ENCODE peak calls at places on chromosomes 4 and X, in six cellular contexts. One of them, this sample, is unnamed.

GRCh38 chrX:9788908-9789307 is 2.7 kb downstream of the SHROOM2 start:
- DNase-seq in pons: no peak
- DNase-seq in AG09319: no peak
- DNase-seq in NCI-H774: peak
- DNase-seq in tibial artery: no peak
- DNase-seq in ovary: peak
- DNase-seq in this sample: no peak

GRCh38 chr4:172787117-172787516 is 381.5 kb upstream of the GALNT7 start:
- DNase-seq in pons: no peak
- DNase-seq in AG09319: no peak
- DNase-seq in NCI-H774: no peak
- DNase-seq in tibial artery: no peak
- DNase-seq in ovary: no peak
- DNase-seq in this sample: no peak

GRCh38 chr4:44727471-44727870 is 1.1 kb upstream of the GNPDA2 start:
- DNase-seq in pons: no peak
- DNase-seq in AG09319: no peak
- DNase-seq in NCI-H774: no peak
- DNase-seq in tibial artery: no peak
- DNase-seq in ovary: no peak
- DNase-seq in this sample: no peak

GRCh38 chr4:78651250-78651860 is 99.8 kb downstream of the ANXA3 start:
- DNase-seq in pons: no peak
- DNase-seq in AG09319: no peak
- DNase-seq in NCI-H774: no peak
- DNase-seq in tibial artery: no peak
- DNase-seq in ovary: no peak
- DNase-seq in this sample: no peak

GRCh38 chrX:71128915-71129765 is 10.7 kb downstream of the MED12 start:
- DNase-seq in pons: peak
- DNase-seq in AG09319: no peak
- DNase-seq in NCI-H774: peak
- DNase-seq in tibial artery: peak
- DNase-seq in ovary: peak
- DNase-seq in this sample: peak

GRCh38 chrX:133685806-133686205 is 270.5 kb upstream of the GPC4 start:
- DNase-seq in pons: no peak
- DNase-seq in AG09319: no peak
- DNase-seq in NCI-H774: no peak
- DNase-seq in tibial artery: no peak
- DNase-seq in ovary: no peak
- DNase-seq in this sample: no peak

GRCh38 chr4:5409237-5409636 is 299.1 kb downstream of the EVC2 start:
- DNase-seq in pons: no peak
- DNase-seq in AG09319: no peak
- DNase-seq in NCI-H774: no peak
- DNase-seq in tibial artery: no peak
- DNase-seq in ovary: no peak
- DNase-seq in this sample: no peak

GRCh38 chrX:130120746-130121504 is 10.6 kb upstream of the ELF4 start:
- DNase-seq in pons: peak
- DNase-seq in AG09319: no peak
- DNase-seq in NCI-H774: peak
- DNase-seq in tibial artery: peak
- DNase-seq in ovary: peak
- DNase-seq in this sample: peak

GRCh38 chr4:33357121-33357520 is 2637.0 kb downstream of the PCDH7 start:
- DNase-seq in pons: no peak
- DNase-seq in AG09319: no peak
- DNase-seq in NCI-H774: peak
- DNase-seq in tibial artery: no peak
- DNase-seq in ovary: no peak
- DNase-seq in this sample: no peak

GRCh38 chr4:24003926-24004325 is 114.1 kb upstream of the PPARGC1A start:
- DNase-seq in pons: no peak
- DNase-seq in AG09319: no peak
- DNase-seq in NCI-H774: no peak
- DNase-seq in tibial artery: no peak
- DNase-seq in ovary: no peak
- DNase-seq in this sample: no peak

GRCh38 chr4:8705161-8706145 is 112.9 kb downstream of the CPZ start:
- DNase-seq in pons: no peak
- DNase-seq in AG09319: no peak
- DNase-seq in NCI-H774: no peak
- DNase-seq in tibial artery: peak
- DNase-seq in ovary: no peak
- DNase-seq in this sample: peak

GRCh38 chrX:24216037-24216436 is 66.5 kb downstream of the ZFX start:
- DNase-seq in pons: no peak
- DNase-seq in AG09319: no peak
- DNase-seq in NCI-H774: no peak
- DNase-seq in tibial artery: no peak
- DNase-seq in ovary: no peak
- DNase-seq in this sample: no peak

GRCh38 chr4:80257851-80258250 is 8.6 kb upstream of the FGF5 start:
- DNase-seq in pons: no peak
- DNase-seq in AG09319: no peak
- DNase-seq in NCI-H774: no peak
- DNase-seq in tibial artery: no peak
- DNase-seq in ovary: no peak
- DNase-seq in this sample: no peak

GRCh38 chrX:64204701-64205440 is 637 bp downstream of the AMER1 start:
- DNase-seq in pons: peak
- DNase-seq in AG09319: no peak
- DNase-seq in NCI-H774: no peak
- DNase-seq in tibial artery: peak
- DNase-seq in ovary: peak
- DNase-seq in this sample: peak

GRCh38 chr4:173169428-173170209 is 1.0 kb downstream of the GALNT7 start:
- DNase-seq in pons: peak
- DNase-seq in AG09319: no peak
- DNase-seq in NCI-H774: no peak
- DNase-seq in tibial artery: peak
- DNase-seq in ovary: peak
- DNase-seq in this sample: peak

GRCh38 chr4:101279377-101279871 is 67.9 kb downstream of the PPP3CA start:
- DNase-seq in pons: peak
- DNase-seq in AG09319: peak
- DNase-seq in NCI-H774: no peak
- DNase-seq in tibial artery: peak
- DNase-seq in ovary: peak
- DNase-seq in this sample: peak

This sample was measured in sciatic nerve.